ENCODE peak calls at places on chromosomes 11 and 22, in nine cellular contexts. C is IMR-90, Z is right lobe of liver, Q is Peyer's patch, H is H1, O is transverse colon, M is prostate gland, A is HCT116, V is A549. E is an unnamed sample.

GRCh38 chr22:24506802-24507438 is 11.8 kb downstream of the UPB1 start:
- DNase-seq in Q (no peak), O (no peak), M (no peak), C (peak), V (peak), Z (no peak), A (no peak), H (no peak), E (no peak)

GRCh38 chr22:30092686-30093085 is 12.4 kb downstream of the HORMAD2 start:
- DNase-seq in V (no peak), C (no peak), Q (no peak), M (no peak), A (no peak), H (no peak), O (no peak), Z (no peak), E (no peak)

GRCh38 chr22:48091060-48091650 is 1328.7 kb downstream of the TBC1D22A start:
- DNase-seq in Q (no peak), M (no peak), H (no peak), C (no peak), A (no peak), V (no peak), Z (no peak), O (no peak), E (no peak)

GRCh38 chr11:9210922-9211320 is 54.2 kb downstream of the DENND5A start:
- DNase-seq in M (no peak), A (no peak), C (peak), V (no peak), Q (no peak), O (no peak), H (no peak), Z (no peak), E (no peak)

GRCh38 chr22:20128902-20129746 is 2.5 kb upstream of the ZDHHC8 start:
- DNase-seq in V (peak), A (no peak), C (peak), Z (peak), Q (peak), M (no peak), H (no peak), O (peak), E (no peak)

GRCh38 chr11:14182833-14183340 is 176.1 kb downstream of the RRAS2 start:
- DNase-seq in V (no peak), Z (no peak), C (no peak), Q (no peak), O (no peak), A (no peak), M (no peak), H (no peak), E (no peak)

GRCh38 chr11:77617892-77618291 is 19.7 kb downstream of the CLNS1A start:
- DNase-seq in Z (no peak), O (no peak), C (peak), H (no peak), A (no peak), Q (no peak), M (no peak), V (no peak), E (no peak)

GRCh38 chr22:33717694-33718396 is 202.4 kb downstream of the LARGE1 start:
- DNase-seq in V (no peak), H (no peak), C (no peak), O (no peak), Z (no peak), A (no peak), Q (no peak), M (no peak), E (no peak)

GRCh38 chr11:85947431-85948272 is 92.5 kb downstream of the CCDC83 start:
- DNase-seq in C (peak), A (no peak), Z (no peak), Q (no peak), M (no peak), O (no peak), H (no peak), V (peak), E (peak)

GRCh38 chr11:34028407-34028804 is 23.1 kb upstream of the CAPRIN1 start:
- DNase-seq in Z (no peak), M (no peak), O (peak), A (no peak), Q (no peak), C (peak), V (no peak), H (no peak), E (no peak)

GRCh38 chr22:27801197-27801615 is 350 bp downstream of the MN1 start:
- DNase-seq in C (peak), M (no peak), H (no peak), Z (no peak), O (peak), V (peak), A (no peak), Q (no peak), E (peak)

GRCh38 chr22:16131918-16132317 is 442.1 kb downstream of the POTEH start:
- DNase-seq in Q (no peak), C (no peak), A (no peak), Z (no peak), O (no peak), V (no peak), H (no peak), M (no peak), E (no peak)

GRCh38 chr11:23284626-23285025 is 424.4 kb upstream of the CCDC179 start:
- DNase-seq in H (no peak), A (no peak), V (no peak), O (no peak), C (peak), Q (no peak), Z (no peak), M (no peak), E (no peak)

GRCh38 chr11:76313271-76313670 is 67.7 kb downstream of the THAP12 start:
- DNase-seq in Q (no peak), C (no peak), V (no peak), O (no peak), A (no peak), M (no peak), H (no peak), Z (no peak), E (no peak)

GRCh38 chr11:131025020-131025419 is 108.7 kb upstream of the SNX19 start:
- DNase-seq in V (peak), C (peak), H (no peak), M (no peak), Z (no peak), O (no peak), A (no peak), Q (no peak), E (no peak)

GRCh38 chr11:90124946-90125345 is 9.5 kb upstream of the NAALAD2 start:
- DNase-seq in H (no peak), C (no peak), M (no peak), O (no peak), Q (no peak), V (no peak), Z (no peak), A (no peak), E (no peak)

GRCh38 chr22:35802885-35803284 is 85.2 kb downstream of the APOL5 start:
- DNase-seq in Z (no peak), C (no peak), V (no peak), O (no peak), H (no peak), A (no peak), M (no peak), Q (no peak), E (no peak)

GRCh38 chr22:35684270-35684700 is 33.4 kb upstream of the APOL5 start:
- DNase-seq in H (no peak), V (peak), M (no peak), A (no peak), O (no peak), C (peak), Z (no peak), Q (no peak), E (no peak)

GRCh38 chr11:85752890-85753581 is 57.9 kb downstream of the SYTL2 start:
- DNase-seq in H (no peak), C (no peak), A (no peak), Z (no peak), O (peak), Q (peak), M (no peak), V (no peak), E (no peak)

GRCh38 chr22:17237031-17237668 is 17.9 kb upstream of the ADA2 start:
- DNase-seq in V (no peak), O (no peak), Q (peak), H (no peak), Z (no peak), M (no peak), A (no peak), C (no peak), E (no peak)

GRCh38 chr11:23539556-23539955 is 679.3 kb upstream of the CCDC179 start:
- DNase-seq in Z (no peak), M (no peak), O (no peak), H (no peak), A (no peak), Q (no peak), V (no peak), C (no peak), E (no peak)

GRCh38 chr22:23065495-23066122 is 4.7 kb upstream of the GNAZ start:
- DNase-seq in V (no peak), Q (peak), H (no peak), C (no peak), M (no peak), Z (no peak), O (no peak), A (no peak), E (no peak)

GRCh38 chr11:19704213-19704612 is 8.4 kb upstream of the NAV2 start:
- DNase-seq in Z (no peak), C (no peak), A (no peak), M (no peak), H (no peak), O (no peak), V (no peak), Q (no peak), E (no peak)

GRCh38 chr11:13008625-13009475 is at the start of gene RASSF10:
- DNase-seq in Q (no peak), H (peak), M (peak), C (no peak), A (no peak), Z (peak), O (peak), V (peak), E (no peak)

GRCh38 chr22:20256042-20256441 is 12.1 kb downstream of the RTN4R start:
- DNase-seq in O (no peak), H (no peak), V (no peak), A (no peak), Q (no peak), Z (no peak), M (no peak), C (no peak), E (no peak)

GRCh38 chr11:13972958-13973357 is 10.4 kb downstream of the SPON1 start:
- DNase-seq in C (no peak), V (no peak), M (no peak), O (no peak), Z (no peak), A (no peak), Q (no peak), H (no peak), E (no peak)

GRCh38 chr11:8905528-8906165 is 5.3 kb upstream of the AKIP1 start:
- DNase-seq in Z (no peak), A (no peak), M (no peak), V (peak), C (peak), H (no peak), O (no peak), Q (no peak), E (no peak)

GRCh38 chr11:6576471-6577373 is 26.7 kb downstream of the RRP8 start:
- DNase-seq in H (no peak), C (peak), Q (no peak), M (no peak), O (no peak), A (no peak), Z (no peak), V (no peak), E (no peak)

GRCh38 chr22:39296981-39297489 is 22.4 kb downstream of the RPL3 start:
- DNase-seq in Z (no peak), O (no peak), Q (no peak), M (no peak), V (no peak), C (no peak), A (no peak), H (no peak), E (no peak)

GRCh38 chr11:32893091-32893946 is 708 bp downstream of the QSER1 start:
- DNase-seq in O (peak), M (peak), H (no peak), V (peak), Q (peak), C (peak), Z (peak), A (no peak), E (peak)
- TF ChIP-seq POLR2A in O (no peak), M (no peak), H (peak), V (no peak), Q (no peak), C (peak), Z (no peak), A (no peak), E (no peak)

DNA sequence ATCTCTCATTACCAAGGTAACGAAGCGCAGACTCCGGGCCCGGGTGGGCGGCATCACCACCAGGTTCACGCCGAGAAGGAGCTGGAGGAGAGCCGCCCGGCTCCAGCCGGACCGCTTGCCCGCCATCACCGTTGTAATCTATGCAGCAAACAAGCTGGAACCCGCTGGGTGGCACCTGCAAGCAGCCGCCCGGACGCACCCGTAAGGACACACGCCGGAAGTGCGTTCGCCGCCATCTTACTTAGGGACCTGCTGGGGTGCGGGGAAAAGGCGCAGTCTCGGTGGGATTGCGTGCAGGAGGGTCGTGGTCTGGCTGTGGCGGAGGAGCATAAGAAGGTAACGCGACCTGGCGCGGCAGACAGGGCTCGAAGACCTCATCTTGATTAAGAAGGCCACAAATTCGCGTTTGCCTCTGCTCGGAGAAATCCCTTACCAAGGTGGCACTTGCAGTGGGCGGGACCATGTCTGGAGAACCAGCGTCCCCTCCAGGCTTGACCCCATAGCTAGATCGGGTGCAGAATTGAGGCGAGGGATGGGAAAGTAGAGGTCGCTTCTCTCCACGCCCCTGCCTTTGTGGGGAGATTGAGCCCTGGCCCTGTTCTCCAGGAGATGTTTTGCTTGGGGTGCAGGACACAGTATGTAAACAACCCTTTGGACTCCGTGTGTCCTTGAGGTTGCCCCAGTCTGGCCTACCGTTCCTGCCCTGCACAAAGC is at the start of gene ACP2:
- DNase-seq in Q (peak), Z (peak), C (peak), V (peak), A (peak), M (peak), H (no peak), O (peak), E (peak)
- TF ChIP-seq POLR2A in Q (peak), Z (peak), C (peak), V (peak), A (peak), M (peak), H (peak), O (peak), E (peak)

GRCh38 chr11:62706841-62707240 is 383 bp downstream of the BSCL2 start:
- DNase-seq in O (no peak), C (no peak), M (no peak), A (no peak), H (no peak), Q (no peak), V (no peak), Z (no peak), E (no peak)

GRCh38 chr11:62707277-62707771 is at the start of the genes BSCL2 and GNG3:
- DNase-seq in V (peak), O (no peak), C (no peak), H (peak), M (no peak), Z (peak), A (no peak), Q (no peak), E (no peak)

GRCh38 chr11:62708423-62709261 is 1.2 kb downstream of the GNG3 start:
- DNase-seq in M (peak), O (peak), Z (no peak), A (no peak), H (no peak), V (no peak), Q (peak), C (no peak), E (no peak)

GRCh38 chr11:62705401-62705800 is 1.8 kb downstream of the BSCL2 start:
- DNase-seq in O (no peak), V (no peak), M (no peak), H (no peak), A (no peak), Q (no peak), C (no peak), Z (no peak), E (no peak)

DNA sequence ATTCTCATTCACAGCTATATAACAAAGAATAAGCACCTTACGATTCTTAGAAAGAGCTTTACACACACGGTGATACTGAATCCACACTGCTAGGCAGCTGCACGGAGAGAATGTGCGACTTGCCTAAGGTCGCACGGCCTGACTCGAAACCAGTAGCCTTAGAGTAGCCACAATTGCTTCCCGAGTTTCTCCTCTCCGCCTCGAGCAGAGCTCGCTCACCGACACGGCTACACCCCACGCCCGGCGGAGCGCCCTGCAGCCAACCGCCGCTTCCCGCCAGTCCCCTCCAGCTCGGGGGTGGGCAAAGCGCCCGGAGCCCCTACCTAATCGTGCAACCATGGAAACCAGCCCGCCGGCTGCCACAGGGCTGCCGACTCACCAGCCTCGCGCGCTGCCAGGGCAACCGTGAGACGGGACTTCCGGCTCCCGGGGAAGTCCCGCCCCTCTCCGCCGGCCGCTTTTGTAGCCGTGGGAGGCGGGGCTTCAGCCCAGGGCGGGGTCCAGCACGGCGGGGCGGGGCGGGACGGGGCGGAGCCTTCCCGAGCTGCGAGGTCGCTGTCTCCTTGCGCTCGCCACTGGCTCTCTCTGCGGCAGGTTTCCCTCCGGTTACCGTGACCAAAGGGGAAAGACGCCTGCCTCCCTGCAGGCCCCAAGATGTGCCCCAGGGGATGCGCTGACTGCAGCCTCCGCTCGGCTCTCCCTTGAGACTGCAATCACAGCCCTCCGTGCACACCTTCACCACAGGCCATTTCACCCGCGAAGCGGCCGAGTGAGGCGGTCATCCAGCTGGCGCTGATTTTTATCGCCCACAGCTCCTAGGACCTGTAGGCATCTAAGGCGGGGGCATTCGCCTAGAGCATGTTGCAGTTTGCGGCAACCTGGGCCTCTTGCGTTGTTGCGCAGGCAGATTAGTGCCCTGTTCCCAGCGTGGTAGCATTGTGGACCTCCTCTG is 1.1 kb downstream of the BSCL2 start:
- DNase-seq in A (peak), Q (peak), O (peak), Z (peak), M (peak), V (peak), H (peak), C (peak), E (peak)
- TF ChIP-seq POLR2A in A (no peak), Q (no peak), O (peak), Z (peak), M (peak), V (peak), H (no peak), C (peak), E (peak)

GRCh38 chr11:65899356-65900124 is 648 bp downstream of the FOSL1 start:
- DNase-seq in O (peak), A (no peak), Z (peak), V (peak), C (peak), M (no peak), H (no peak), Q (no peak), E (no peak)
- TF ChIP-seq POLR2A in O (no peak), A (no peak), Z (no peak), V (peak), C (peak), M (peak), H (no peak), Q (no peak), E (no peak)

GRCh38 chr11:68893282-68893681 is 10.3 kb downstream of the MRPL21 start:
- DNase-seq in Q (no peak), H (no peak), V (no peak), Z (no peak), C (no peak), A (no peak), M (no peak), O (no peak), E (no peak)

GRCh38 chr11:68892576-68892975 is 11.1 kb downstream of the MRPL21 start:
- DNase-seq in M (no peak), C (no peak), V (no peak), Z (no peak), A (no peak), H (no peak), O (no peak), Q (no peak), E (no peak)

GRCh38 chr11:68891356-68891948 is 12.2 kb downstream of the MRPL21 start:
- DNase-seq in A (no peak), M (peak), H (no peak), C (no peak), Q (no peak), O (no peak), V (no peak), Z (no peak), E (no peak)

GRCh38 chr11:68889948-68890446 is 13.6 kb downstream of the MRPL21 start:
- DNase-seq in Q (no peak), O (peak), H (peak), V (peak), C (peak), A (no peak), M (no peak), Z (no peak), E (peak)

GRCh38 chr11:68890490-68891231 is 13.0 kb downstream of the MRPL21 start:
- DNase-seq in C (peak), Q (no peak), H (no peak), Z (peak), O (peak), V (no peak), M (peak), A (no peak), E (no peak)
- TF ChIP-seq POLR2A in C (no peak), Q (no peak), H (no peak), Z (no peak), O (no peak), V (no peak), M (peak), A (no peak), E (no peak)

GRCh38 chr11:1856306-1857005 is 3.6 kb downstream of the LSP1 start:
- DNase-seq in C (no peak), Q (no peak), M (no peak), V (no peak), Z (no peak), H (no peak), A (no peak), O (no peak), E (no peak)

GRCh38 chr11:1853376-1854131 is 670 bp downstream of the LSP1 start:
- DNase-seq in Q (peak), O (no peak), Z (no peak), V (no peak), M (no peak), A (no peak), C (no peak), H (no peak), E (no peak)

GRCh38 chr11:1855886-1856265 is 3.0 kb downstream of the LSP1 start:
- DNase-seq in Q (no peak), Z (no peak), C (no peak), V (no peak), A (no peak), O (no peak), M (no peak), H (no peak), E (no peak)

GRCh38 chr11:1854132-1854948 is 1.5 kb downstream of the LSP1 start:
- DNase-seq in Z (no peak), Q (peak), C (no peak), M (no peak), H (no peak), O (no peak), A (no peak), V (no peak), E (no peak)

GRCh38 chr11:1854949-1855885 is 2.3 kb downstream of the LSP1 start:
- DNase-seq in Q (peak), O (no peak), V (no peak), Z (no peak), C (no peak), H (no peak), M (no peak), A (no peak), E (no peak)
- TF ChIP-seq POLR2A in Q (no peak), O (no peak), V (no peak), Z (no peak), C (no peak), H (no peak), M (no peak), A (no peak), E (no peak)

GRCh38 chr11:126965331-126965730 is 35.2 kb downstream of the KIRREL3 start:
- DNase-seq in C (no peak), Z (no peak), H (no peak), O (no peak), V (no peak), M (no peak), Q (no peak), A (no peak), E (no peak)
- TF ChIP-seq POLR2A in C (no peak), Z (no peak), H (no peak), O (no peak), V (no peak), M (no peak), Q (no peak), A (no peak), E (no peak)

E was measured in H54.